ENCODE peak calls at places on chromosomes 6 and 20, in six cellular contexts. L, E, R, U, H and F are unnamed samples. For H3K27me3, the result is how much of the 10 kb centered on the place peaks cover.

GRCh38 chr6:63663147-63663877 is 27.7 kb downstream of the PHF3 start:
- DNase-seq in R (no peak), H (no peak), U (no peak), L (no peak), E (peak), F (no peak)

GRCh38 chr6:157461000-157461915 is 80.3 kb downstream of the ZDHHC14 start:
- DNase-seq in R (no peak), E (no peak), H (no peak), L (no peak), U (no peak), F (peak)

GRCh38 chr6:87979737-87980136 is 67.9 kb upstream of the SPACA1 start:
- DNase-seq in R (no peak), L (no peak), E (no peak), U (no peak), H (peak), F (no peak)

GRCh38 chr20:10637563-10637962 is 36.2 kb downstream of the JAG1 start:
- DNase-seq in U (no peak), R (no peak), L (no peak), H (no peak), E (no peak), F (peak)

GRCh38 chr20:46415773-46416172 is 9.4 kb upstream of the ELMO2 start:
- DNase-seq in H (no peak), L (no peak), U (no peak), E (no peak), R (no peak), F (no peak)

GRCh38 chr20:19815553-19815991 is 57.5 kb downstream of the RIN2 start:
- DNase-seq in U (peak), R (no peak), H (peak), L (peak), E (peak), F (no peak)

GRCh38 chr6:119575721-119576120 is 226.2 kb upstream of the MAN1A1 start:
- DNase-seq in E (peak), R (no peak), L (no peak), U (no peak), H (peak), F (no peak)

GRCh38 chr20:50213531-50214106 is 23.0 kb downstream of the CEBPB start:
- DNase-seq in L (no peak), U (no peak), R (no peak), E (no peak), H (no peak), F (peak)

GRCh38 chr20:56706867-56707360 is 77.8 kb downstream of the TFAP2C start:
- DNase-seq in U (no peak), E (no peak), H (no peak), L (no peak), R (no peak), F (no peak)

GRCh38 chr6:144559865-144560603 is 274.9 kb downstream of the UTRN start:
- DNase-seq in E (no peak), L (no peak), U (no peak), R (no peak), H (no peak), F (no peak)

GRCh38 chr20:39524371-39524911 is 562.3 kb downstream of the DHX35 start:
- DNase-seq in E (no peak), H (no peak), L (no peak), R (no peak), U (no peak), F (no peak)

GRCh38 chr6:30260036-30260504 is 46.9 kb upstream of the TRIM26 start:
- DNase-seq in U (no peak), R (peak), E (no peak), L (no peak), H (no peak), F (peak)

GRCh38 chr6:157023958-157024357 is 246.8 kb downstream of the ARID1B start:
- DNase-seq in L (no peak), H (no peak), E (no peak), U (no peak), R (no peak), F (no peak)

GRCh38 chr6:5256952-5257351 is 3.8 kb downstream of the LYRM4 start:
- DNase-seq in E (no peak), R (no peak), H (no peak), L (no peak), U (no peak), F (no peak)

GRCh38 chr6:126886106-126886505 is 232.4 kb upstream of the RSPO3 start:
- DNase-seq in U (no peak), R (no peak), H (peak), E (no peak), L (no peak), F (no peak)

GRCh38 chr6:124984668-124985338 is 22.6 kb downstream of the RNF217 start:
- DNase-seq in L (no peak), H (no peak), R (no peak), U (no peak), E (peak), F (no peak)

GRCh38 chr6:25280617-25280990 is 1.4 kb downstream of the CARMIL1 start:
- DNase-seq in U (no peak), L (no peak), H (no peak), E (peak), R (no peak), F (no peak)

GRCh38 chr20:22816016-22816415 is 219.1 kb upstream of the SSTR4 start:
- DNase-seq in R (no peak), H (no peak), L (no peak), E (no peak), U (no peak), F (no peak)

GRCh38 chr20:22819134-22819533 is 216.0 kb upstream of the SSTR4 start:
- DNase-seq in U (no peak), H (no peak), R (no peak), L (no peak), E (no peak), F (no peak)

GRCh38 chr20:22815584-22815983 is 219.5 kb upstream of the SSTR4 start:
- DNase-seq in H (no peak), U (no peak), L (no peak), E (no peak), R (no peak), F (peak)

GRCh38 chr20:22814475-22815205 is 220.5 kb upstream of the SSTR4 start:
- DNase-seq in R (no peak), H (no peak), L (no peak), U (no peak), E (no peak), F (no peak)

GRCh38 chr20:22815206-22815551 is 219.9 kb upstream of the SSTR4 start:
- DNase-seq in R (no peak), U (no peak), E (no peak), H (no peak), L (no peak), F (no peak)
- H3K27me3 ChIP-seq in R (under half), U (under half), E (under half), H (under half), L (under half), F (under half)

DNA sequence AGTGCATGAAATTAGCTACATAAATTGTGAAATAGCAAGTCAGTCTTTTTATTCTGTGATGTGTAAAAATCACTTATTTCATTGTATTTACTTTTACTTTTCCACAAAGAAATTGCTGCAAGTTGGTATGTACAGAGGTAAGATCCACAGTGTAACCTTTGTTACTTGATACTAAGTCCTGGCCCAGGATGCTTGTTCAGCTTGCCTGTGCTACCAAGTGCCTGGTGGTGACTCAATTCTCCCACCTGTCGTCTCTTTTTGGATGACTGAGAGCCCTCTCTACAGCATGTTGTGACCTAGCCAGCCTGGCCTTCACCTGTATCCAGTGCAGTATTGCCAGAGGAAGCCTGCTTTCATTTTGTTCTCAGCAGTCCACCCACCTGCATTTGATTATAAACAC is 54.9 kb downstream of the ANKRD6 start:
- DNase-seq in L (no peak), R (no peak), E (no peak), H (no peak), U (no peak), F (no peak)
- TF ChIP-seq CTCF in L (no peak), R (no peak), E (no peak), H (no peak), U (no peak), F (no peak)

DNA sequence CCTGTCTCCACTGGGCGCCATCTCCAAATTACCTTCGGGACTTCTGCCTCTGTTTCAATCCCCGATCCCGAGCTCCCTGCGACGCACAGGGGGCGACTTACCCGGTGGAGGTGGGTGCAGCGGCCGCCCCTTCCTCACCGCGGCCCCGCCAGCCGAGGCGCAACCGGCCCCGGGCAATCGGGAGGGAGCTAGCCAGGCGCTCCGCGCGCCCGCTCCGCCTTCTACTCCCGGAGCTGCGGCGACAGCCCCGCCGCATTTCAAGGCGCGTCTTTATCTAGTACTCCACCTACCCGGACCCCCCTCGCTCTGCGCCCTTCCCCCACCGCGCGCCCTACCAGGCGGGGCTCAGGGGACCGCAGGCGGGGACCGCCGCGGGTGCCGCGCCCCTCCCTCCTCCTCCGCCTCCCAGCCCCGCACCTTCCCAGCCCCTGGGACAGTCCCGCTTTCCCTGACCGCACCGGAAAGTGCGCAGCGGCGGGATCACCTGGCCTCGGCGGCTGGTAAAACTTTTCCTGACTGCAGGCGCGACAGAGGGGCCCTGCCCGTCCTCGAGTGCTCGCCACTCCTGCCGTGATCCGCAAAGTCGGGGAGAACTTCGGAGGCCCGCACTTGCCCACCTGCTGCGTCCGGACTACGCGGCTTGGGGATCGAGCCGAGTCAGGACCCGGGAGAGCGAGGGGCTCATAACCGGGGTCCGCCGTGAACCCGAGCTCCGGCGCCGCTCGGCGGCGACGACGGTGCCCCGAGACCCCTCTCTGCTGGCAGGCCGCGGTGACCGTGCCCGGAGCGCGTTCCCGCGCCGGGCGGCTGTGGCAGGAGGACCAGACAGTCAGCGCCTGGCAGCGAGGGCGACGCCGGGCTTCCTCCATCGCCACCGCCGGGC is 8.0 kb upstream of the NKX2-2 start:
- DNase-seq in U (no peak), L (no peak), E (no peak), R (no peak), H (no peak), F (peak)
- H3K27me3 ChIP-seq in U (under half), L (half or more), E (half or more), R (half or more), H (under half), F (half or more)

GRCh38 chr6:165439928-165440554 is 130.6 kb upstream of the C6orf118 start:
- DNase-seq in L (no peak), U (no peak), H (peak), R (no peak), E (peak), F (no peak)
- TF ChIP-seq CTCF in L (peak), U (peak), H (peak), R (no peak), E (peak), F (peak)

GRCh38 chr20:31861346-31862156 is 8.8 kb downstream of the DUSP15 start:
- DNase-seq in U (no peak), L (peak), E (peak), R (peak), H (no peak), F (peak)
- H3K27me3 ChIP-seq in U (under half), L (under half), E (under half), R (under half), H (half or more), F (under half)